ENCODE peak calls at places on chromosomes 4 and X, in four cellular contexts. N is HL-60, S is aorta, Y is IMR-90. G is an unnamed sample.

GRCh38 chr4:122783301-122784215 is 43.1 kb upstream of the FGF2 start:
- DNase-seq in Y (peak; percentile 87), S (peak; percentile 88), N (no peak), G (peak; percentile 52)

GRCh38 chr4:609400-610050 is 15.8 kb upstream of the PDE6B start:
- DNase-seq in S (peak; percentile 57), N (no peak), Y (no peak), G (no peak)

GRCh38 chr4:82213485-82214162 is 160.2 kb downstream of the HNRNPD start:
- DNase-seq in Y (no peak), N (no peak), S (no peak), G (no peak)

GRCh38 chr4:24214796-24215195 is 324.9 kb upstream of the PPARGC1A start:
- DNase-seq in Y (no peak), N (no peak), S (no peak), G (no peak)

GRCh38 chrX:134423606-134424005 is 36.4 kb upstream of the HPRT1 start:
- DNase-seq in Y (peak; percentile 47), N (no peak), S (no peak), G (peak; percentile 36)

GRCh38 chrX:130669233-130669632 is 233.8 kb downstream of the ENOX2 start:
- DNase-seq in N (no peak), Y (peak; percentile 72), S (no peak), G (no peak)

GRCh38 chr4:186078977-186079697 is 10.2 kb downstream of the TLR3 start:
- DNase-seq in N (no peak), S (no peak), Y (no peak), G (peak; percentile 34)

GRCh38 chr4:38856524-38857337 is at the start of gene TLR6:
- DNase-seq in S (no peak), N (peak; percentile 57), Y (peak; percentile 68), G (peak; percentile 65)

GRCh38 chr4:107060388-107060787 is 24.3 kb upstream of the DKK2 start:
- DNase-seq in Y (no peak), N (no peak), S (no peak), G (no peak)

GRCh38 chrX:131778269-131779218 is 234.7 kb downstream of the OR13H1 start:
- DNase-seq in N (no peak), Y (peak; percentile 76), S (no peak), G (peak; percentile 84)

GRCh38 chr4:18684932-18685331 is 663.4 kb upstream of the LCORL start:
- DNase-seq in S (no peak), Y (no peak), N (no peak), G (no peak)

GRCh38 chr4:124501579-124501978 is 211.0 kb downstream of the ANKRD50 start:
- DNase-seq in N (no peak), S (no peak), Y (no peak), G (no peak)

GRCh38 chr4:8537041-8537461 is 43.1 kb upstream of the GPR78 start:
- DNase-seq in N (no peak), Y (peak; percentile 90), S (peak; percentile 36), G (peak; percentile 59)

GRCh38 chr4:115292320-115293092 is 179.1 kb upstream of the NDST4 start:
- DNase-seq in N (no peak), Y (no peak), S (no peak), G (no peak)

GRCh38 chr4:73213917-73214663 is 44.5 kb downstream of the ANKRD17 start:
- DNase-seq in N (no peak), Y (peak; percentile 48), S (no peak), G (no peak)

GRCh38 chr4:38088321-38088720 is 128.1 kb downstream of the PTTG2 start:
- DNase-seq in Y (no peak), N (no peak), S (no peak), G (no peak)

GRCh38 chrX:100980608-100981497 is 11.3 kb downstream of the ARL13A start:
- DNase-seq in N (no peak), S (peak; percentile 79), Y (peak; percentile 81), G (no peak)

GRCh38 chr4:30757357-30757756 is 37.2 kb downstream of the PCDH7 start:
- DNase-seq in N (no peak), Y (peak; percentile 92), S (no peak), G (peak; percentile 77)

GRCh38 chr4:125461676-125462363 is 147.1 kb downstream of the FAT4 start:
- DNase-seq in S (no peak), Y (peak; percentile 11), N (no peak), G (peak; percentile 23)

GRCh38 chr4:126396703-126397102 is 1081.9 kb downstream of the FAT4 start:
- DNase-seq in S (no peak), N (no peak), Y (no peak), G (no peak)

GRCh38 chr4:153265311-153266047 is 61.2 kb downstream of the TRIM2 start:
- DNase-seq in N (no peak), S (no peak), Y (no peak), G (no peak)

GRCh38 chrX:19697416-19697815 is 182.1 kb upstream of the MAP3K15 start:
- DNase-seq in Y (peak; percentile 69), S (no peak), N (no peak), G (no peak)

GRCh38 chr4:113101669-113102068 is 52.2 kb downstream of the ANK2 start:
- DNase-seq in Y (peak; percentile 5), N (no peak), S (no peak), G (no peak)

GRCh38 chr4:74319506-74319905 is 11.2 kb downstream of the EPGN start:
- DNase-seq in N (no peak), Y (peak; percentile 34), S (no peak), G (no peak)

GRCh38 chr4:128241425-128241913 is 46.1 kb downstream of the PGRMC2 start:
- DNase-seq in N (no peak), S (no peak), Y (peak; percentile 99), G (peak; percentile 38)

GRCh38 chrX:150649096-150649870 is 43.9 kb upstream of the MTMR1 start:
- DNase-seq in S (peak; percentile 73), N (no peak), Y (peak; percentile 57), G (no peak)

GRCh38 chrX:12901486-12901885 is 4.9 kb upstream of the TLR8 start:
- DNase-seq in N (no peak), S (peak; percentile 84), Y (peak; percentile 39), G (peak; percentile 56)

GRCh38 chr4:123621072-123621705 is 224.6 kb downstream of the SPRY1 start:
- DNase-seq in N (no peak), Y (no peak), S (no peak), G (no peak)

GRCh38 chr4:84964995-84965557 is 1.4 kb downstream of the WDFY3 start:
- DNase-seq in S (no peak), N (no peak), Y (no peak), G (no peak)

GRCh38 chr4:100113732-100114131 is 76.5 kb downstream of the DDIT4L start:
- DNase-seq in Y (no peak), N (no peak), S (no peak), G (no peak)

GRCh38 chr4:26081795-26082498 is 167.9 kb downstream of the SMIM20 start:
- DNase-seq in S (no peak), Y (peak; percentile 52), N (peak; percentile 38), G (peak; percentile 59)

GRCh38 chrX:103585421-103586313 is at the start of gene TCEAL4:
- DNase-seq in N (no peak), Y (no peak), S (peak; percentile 86), G (peak; percentile 26)

GRCh38 chr4:150302553-150302952 is 224.3 kb downstream of the DCLK2 start:
- DNase-seq in N (peak; percentile 84), S (no peak), Y (peak; percentile 98), G (peak; percentile 74)

GRCh38 chr4:186621959-186622553 is 66.7 kb upstream of the MTNR1A start:
- DNase-seq in S (no peak), Y (peak; percentile 95), N (no peak), G (no peak)

GRCh38 chr4:138911903-138912713 is 103.5 kb upstream of the NOCT start:
- DNase-seq in Y (no peak), S (no peak), N (no peak), G (no peak)

GRCh38 chrX:46757052-46757451 is 1.9 kb downstream of the SLC9A7 start:
- DNase-seq in S (no peak), N (no peak), Y (no peak), G (no peak)

GRCh38 chrX:69185886-69186285 is 20.6 kb upstream of the PJA1 start:
- DNase-seq in S (no peak), Y (no peak), N (no peak), G (no peak)

GRCh38 chrX:10470009-10470408 is 150.4 kb downstream of the MID1 start:
- DNase-seq in Y (peak; percentile 10), N (no peak), S (no peak), G (no peak)

GRCh38 chr4:2305766-2306501 is 44.0 kb upstream of the MXD4 start:
- DNase-seq in Y (no peak), S (peak; percentile 38), N (no peak), G (no peak)

GRCh38 chrX:124426273-124426672 is 79.9 kb downstream of the SH2D1A start:
- DNase-seq in S (no peak), N (no peak), Y (no peak), G (no peak)
- H3K27ac ChIP-seq in S (no peak overlapping the region), N (no peak overlapping the region), Y (no peak overlapping the region), G (no peak overlapping the region)

GRCh38 chr4:6768539-6768905 is 14.0 kb upstream of the KIAA0232 start:
- DNase-seq in Y (peak; percentile 37), N (no peak), S (no peak), G (no peak)
- H3K27ac ChIP-seq in Y (no peak overlapping the region), N (no peak overlapping the region), S (peak overlapping the region; percentile 30), G (no peak overlapping the region)

GRCh38 chr4:180636696-180637095 is 1606.5 kb upstream of the TENM3 start:
- DNase-seq in Y (peak; percentile 44), N (no peak), S (no peak), G (peak; percentile 88)
- H3K27ac ChIP-seq in Y (no peak overlapping the region), N (no peak overlapping the region), S (no peak overlapping the region), G (peak overlapping the region; percentile 57)

GRCh38 chr4:184387351-184387750 is 87.0 kb downstream of the IRF2 start:
- DNase-seq in S (no peak), N (no peak), Y (no peak), G (no peak)

GRCh38 chr4:184384810-184385557 is 89.4 kb downstream of the IRF2 start:
- DNase-seq in S (no peak), Y (peak; percentile 46), N (no peak), G (no peak)

GRCh38 chr4:184385705-184386141 is 88.6 kb downstream of the IRF2 start:
- DNase-seq in S (no peak), Y (no peak), N (no peak), G (no peak)

GRCh38 chr4:184388106-184388505 is 86.2 kb downstream of the IRF2 start:
- DNase-seq in Y (no peak), S (no peak), N (no peak), G (no peak)

DNA sequence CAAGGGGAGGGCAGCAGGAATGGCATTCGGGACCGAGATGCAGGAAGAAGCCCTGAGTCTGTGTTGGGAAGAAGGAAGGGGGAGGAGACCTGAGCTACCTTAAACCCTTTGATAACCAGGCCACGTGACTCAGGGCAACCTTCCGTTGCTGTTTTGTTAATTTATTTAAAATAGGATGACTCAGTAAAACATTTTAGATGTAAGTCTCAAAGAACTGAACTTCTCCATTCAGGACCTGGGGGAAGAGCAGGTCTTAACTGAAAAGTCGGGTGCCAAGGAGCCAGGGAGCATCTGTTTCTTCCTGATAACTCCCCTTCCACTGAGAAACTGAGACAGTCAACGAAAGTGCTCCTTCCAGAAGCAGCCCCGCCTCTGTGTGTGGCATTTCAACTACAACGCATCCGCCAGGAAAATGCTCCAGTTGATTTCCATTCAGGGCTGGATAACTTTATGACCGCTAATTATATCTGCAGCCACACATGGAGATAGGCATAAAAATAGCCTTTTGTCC is 88.0 kb downstream of the IRF2 start:
- DNase-seq in N (no peak), S (no peak), Y (no peak), G (no peak)
- H3K27ac ChIP-seq in N (no peak overlapping the region), S (no peak overlapping the region), Y (peak overlapping the region; percentile 41), G (no peak overlapping the region)

G was measured in A673.